ENCODE peak calls at places on chromosomes 4 and X, in seven cellular contexts. T is Kasumi-1; Z is putamen; F is AML-193; Q is NCI-H460; E is neural progenitor cell; G is activated CD4-positive, alpha-beta T cell treated with anti-CD3 and anti-CD28 coated beads, Interleukin-2, amount 50 U/mL, for 24 hours. N is an unnamed sample.

GRCh38 chr4:88147799-88148217 is 10.6 kb downstream of the ABCG2 start:
- DNase-seq in T (no peak), Z (no peak), F (no peak), Q (no peak), E (no peak), G (no peak), N (peak)

GRCh38 chr4:164725066-164725465 is 28.9 kb upstream of the SMIM31 start:
- DNase-seq in T (no peak), Z (no peak), F (no peak), Q (no peak), E (no peak), G (no peak), N (no peak)

GRCh38 chr4:911221-911751 is 20.8 kb downstream of the GAK start:
- DNase-seq in T (no peak), Z (no peak), F (no peak), Q (no peak), E (no peak), G (no peak), N (no peak)

GRCh38 chrX:63761639-63762038 is 23.4 kb downstream of the ARHGEF9 start:
- DNase-seq in T (peak), Z (no peak), F (no peak), Q (no peak), E (no peak), G (no peak), N (no peak)

GRCh38 chrX:133674726-133675470 is 259.6 kb upstream of the GPC4 start:
- DNase-seq in T (no peak), Z (no peak), F (no peak), Q (no peak), E (no peak), G (no peak), N (peak)

GRCh38 chr4:74065115-74065642 is 26.7 kb upstream of the CXCL3 start:
- DNase-seq in T (no peak), Z (no peak), F (no peak), Q (no peak), E (no peak), G (no peak), N (no peak)

GRCh38 chr4:140260227-140260626 is 106.2 kb upstream of the MAML3 start:
- DNase-seq in T (no peak), Z (no peak), F (no peak), Q (no peak), E (no peak), G (no peak), N (no peak)

GRCh38 chr4:133148690-133149363 is at the start of gene PCDH10:
- DNase-seq in T (peak), Z (peak), F (no peak), Q (no peak), E (peak), G (no peak), N (peak)

GRCh38 chr4:37928896-37929537 is 31.2 kb upstream of the PTTG2 start:
- DNase-seq in T (no peak), Z (no peak), F (no peak), Q (no peak), E (no peak), G (no peak), N (no peak)

GRCh38 chr4:185142563-185142910 is 529 bp upstream of the SLC25A4 start:
- DNase-seq in T (peak), Z (no peak), F (no peak), Q (no peak), E (no peak), G (no peak), N (peak)

GRCh38 chrX:2855761-2856160 is 27.0 kb downstream of the GYG2 start:
- DNase-seq in T (no peak), Z (no peak), F (no peak), Q (no peak), E (no peak), G (no peak), N (no peak)

GRCh38 chr4:118280501-118281218 is 72.1 kb downstream of the PRSS12 start:
- DNase-seq in T (peak), Z (peak), F (peak), Q (peak), E (peak), G (no peak), N (peak)

GRCh38 chr4:1234811-1235292 is 14.1 kb downstream of the CTBP1 start:
- DNase-seq in T (no peak), Z (no peak), F (no peak), Q (no peak), E (no peak), G (no peak), N (no peak)

GRCh38 chr4:48445704-48446103 is 37.4 kb upstream of the SLC10A4 start:
- DNase-seq in T (peak), Z (peak), F (peak), Q (peak), E (no peak), G (no peak), N (no peak)

GRCh38 chrX:152903589-152903988 is 5.7 kb downstream of the ZNF185 start:
- DNase-seq in T (no peak), Z (no peak), F (no peak), Q (no peak), E (no peak), G (no peak), N (no peak)

GRCh38 chr4:14545796-14546195 is 456.5 kb upstream of the CPEB2 start:
- DNase-seq in T (no peak), Z (no peak), F (no peak), Q (no peak), E (no peak), G (no peak), N (no peak)

GRCh38 chr4:128718793-128719192 is 90.7 kb upstream of the JADE1 start:
- DNase-seq in T (no peak), Z (peak), F (no peak), Q (no peak), E (no peak), G (no peak), N (no peak)

GRCh38 chr4:186020793-186021407 is 48.1 kb upstream of the TLR3 start:
- DNase-seq in T (no peak), Z (no peak), F (no peak), Q (no peak), E (no peak), G (no peak), N (no peak)

GRCh38 chr4:56786955-56787354 is 34.5 kb downstream of the SPINK2 start:
- DNase-seq in T (no peak), Z (no peak), F (no peak), Q (no peak), E (peak), G (no peak), N (no peak)

GRCh38 chrX:154541896-154542722 is 4.5 kb downstream of the G6PD start:
- DNase-seq in T (peak), Z (no peak), F (peak), Q (peak), E (no peak), G (no peak), N (peak)

GRCh38 chr4:138804705-138805104 is 210.9 kb upstream of the NOCT start:
- DNase-seq in T (no peak), Z (peak), F (no peak), Q (no peak), E (peak), G (no peak), N (no peak)

GRCh38 chrX:148466292-148466691 is 34.1 kb upstream of the AFF2 start:
- DNase-seq in T (no peak), Z (no peak), F (no peak), Q (no peak), E (no peak), G (no peak), N (no peak)

GRCh38 chr4:161486454-161486853 is 677.3 kb downstream of the FSTL5 start:
- DNase-seq in T (peak), Z (no peak), F (peak), Q (no peak), E (no peak), G (no peak), N (no peak)

GRCh38 chr4:171186700-171187099 is 626.5 kb upstream of the GALNTL6 start:
- DNase-seq in T (no peak), Z (no peak), F (no peak), Q (peak), E (peak), G (no peak), N (no peak)

GRCh38 chr4:77092832-77093800 is 17.3 kb upstream of the CCNI start:
- DNase-seq in T (peak), Z (no peak), F (peak), Q (no peak), E (no peak), G (no peak), N (no peak)

N was measured in HepG2.